ENCODE peak calls at places on chromosomes 11 and 22, in ten cellular contexts. One of them, this sample, is unnamed.

GRCh38 chr11:1473011-1473628 is 13.5 kb downstream of the MOB2 start:
- DNase-seq in NCI-H748 treated with DMSO at 0.1 percent for 48 hours: no peak
- DNase-seq in fibroblast of mammary gland: no peak
- DNase-seq in AG20443: no peak
- DNase-seq in brain microvascular endothelial cell: no peak
- DNase-seq in stimulated activated CD4-positive, alpha-beta T cell treated with anti-CD3 and anti-CD28 coated beads, Interleukin-2, amount 100 ng/mL, for 48 hours: no peak
- DNase-seq in cerebellar cortex: no peak
- DNase-seq in astrocyte of the cerebellum: no peak
- DNase-seq in neural crest cell: no peak
- DNase-seq in uterus: peak
- DNase-seq in this sample: no peak

GRCh38 chr11:128297111-128297651 is 290.2 kb downstream of the ETS1 start:
- DNase-seq in astrocyte of the cerebellum: no peak
- DNase-seq in fibroblast of mammary gland: no peak
- DNase-seq in cerebellar cortex: no peak
- DNase-seq in uterus: no peak
- DNase-seq in brain microvascular endothelial cell: no peak
- DNase-seq in AG20443: no peak
- DNase-seq in NCI-H748 treated with DMSO at 0.1 percent for 48 hours: peak
- DNase-seq in stimulated activated CD4-positive, alpha-beta T cell treated with anti-CD3 and anti-CD28 coated beads, Interleukin-2, amount 100 ng/mL, for 48 hours: no peak
- DNase-seq in neural crest cell: no peak
- DNase-seq in this sample: no peak

GRCh38 chr11:74731301-74732094 is at the start of gene CHRDL2:
- DNase-seq in uterus: peak
- DNase-seq in astrocyte of the cerebellum: no peak
- DNase-seq in brain microvascular endothelial cell: no peak
- DNase-seq in cerebellar cortex: peak
- DNase-seq in NCI-H748 treated with DMSO at 0.1 percent for 48 hours: no peak
- DNase-seq in neural crest cell: peak
- DNase-seq in stimulated activated CD4-positive, alpha-beta T cell treated with anti-CD3 and anti-CD28 coated beads, Interleukin-2, amount 100 ng/mL, for 48 hours: no peak
- DNase-seq in fibroblast of mammary gland: no peak
- DNase-seq in AG20443: peak
- DNase-seq in this sample: peak

GRCh38 chr11:67295846-67296245 is 6.7 kb downstream of the ANKRD13D start:
- DNase-seq in cerebellar cortex: no peak
- DNase-seq in fibroblast of mammary gland: no peak
- DNase-seq in uterus: no peak
- DNase-seq in NCI-H748 treated with DMSO at 0.1 percent for 48 hours: no peak
- DNase-seq in brain microvascular endothelial cell: no peak
- DNase-seq in astrocyte of the cerebellum: no peak
- DNase-seq in neural crest cell: no peak
- DNase-seq in AG20443: no peak
- DNase-seq in stimulated activated CD4-positive, alpha-beta T cell treated with anti-CD3 and anti-CD28 coated beads, Interleukin-2, amount 100 ng/mL, for 48 hours: no peak
- DNase-seq in this sample: no peak

GRCh38 chr11:94537051-94537600 is 6.6 kb upstream of the FUT4 start:
- DNase-seq in stimulated activated CD4-positive, alpha-beta T cell treated with anti-CD3 and anti-CD28 coated beads, Interleukin-2, amount 100 ng/mL, for 48 hours: no peak
- DNase-seq in uterus: no peak
- DNase-seq in neural crest cell: no peak
- DNase-seq in AG20443: peak
- DNase-seq in cerebellar cortex: no peak
- DNase-seq in fibroblast of mammary gland: peak
- DNase-seq in NCI-H748 treated with DMSO at 0.1 percent for 48 hours: no peak
- DNase-seq in astrocyte of the cerebellum: peak
- DNase-seq in brain microvascular endothelial cell: peak
- DNase-seq in this sample: no peak

GRCh38 chr11:86089659-86090058 is 20.8 kb upstream of the PICALM start:
- DNase-seq in AG20443: peak
- DNase-seq in brain microvascular endothelial cell: no peak
- DNase-seq in fibroblast of mammary gland: peak
- DNase-seq in stimulated activated CD4-positive, alpha-beta T cell treated with anti-CD3 and anti-CD28 coated beads, Interleukin-2, amount 100 ng/mL, for 48 hours: no peak
- DNase-seq in cerebellar cortex: peak
- DNase-seq in NCI-H748 treated with DMSO at 0.1 percent for 48 hours: no peak
- DNase-seq in astrocyte of the cerebellum: peak
- DNase-seq in neural crest cell: no peak
- DNase-seq in uterus: no peak
- DNase-seq in this sample: no peak

GRCh38 chr11:64019106-64020031 is 16.4 kb upstream of the FLRT1 start:
- DNase-seq in stimulated activated CD4-positive, alpha-beta T cell treated with anti-CD3 and anti-CD28 coated beads, Interleukin-2, amount 100 ng/mL, for 48 hours: no peak
- DNase-seq in cerebellar cortex: no peak
- DNase-seq in astrocyte of the cerebellum: no peak
- DNase-seq in NCI-H748 treated with DMSO at 0.1 percent for 48 hours: no peak
- DNase-seq in fibroblast of mammary gland: no peak
- DNase-seq in uterus: no peak
- DNase-seq in neural crest cell: no peak
- DNase-seq in AG20443: no peak
- DNase-seq in brain microvascular endothelial cell: no peak
- DNase-seq in this sample: no peak

GRCh38 chr11:134359646-134360045 is 27.9 kb downstream of the GLB1L2 start:
- DNase-seq in fibroblast of mammary gland: no peak
- DNase-seq in uterus: no peak
- DNase-seq in cerebellar cortex: no peak
- DNase-seq in NCI-H748 treated with DMSO at 0.1 percent for 48 hours: no peak
- DNase-seq in AG20443: no peak
- DNase-seq in brain microvascular endothelial cell: no peak
- DNase-seq in astrocyte of the cerebellum: no peak
- DNase-seq in stimulated activated CD4-positive, alpha-beta T cell treated with anti-CD3 and anti-CD28 coated beads, Interleukin-2, amount 100 ng/mL, for 48 hours: no peak
- DNase-seq in neural crest cell: no peak
- DNase-seq in this sample: no peak

GRCh38 chr11:35158371-35159081 is 19.6 kb downstream of the CD44 start:
- DNase-seq in fibroblast of mammary gland: peak
- DNase-seq in uterus: peak
- DNase-seq in astrocyte of the cerebellum: no peak
- DNase-seq in neural crest cell: no peak
- DNase-seq in stimulated activated CD4-positive, alpha-beta T cell treated with anti-CD3 and anti-CD28 coated beads, Interleukin-2, amount 100 ng/mL, for 48 hours: no peak
- DNase-seq in brain microvascular endothelial cell: no peak
- DNase-seq in cerebellar cortex: no peak
- DNase-seq in NCI-H748 treated with DMSO at 0.1 percent for 48 hours: no peak
- DNase-seq in AG20443: no peak
- DNase-seq in this sample: no peak

GRCh38 chr11:94775576-94776327 is 7.6 kb downstream of the AMOTL1 start:
- DNase-seq in astrocyte of the cerebellum: no peak
- DNase-seq in uterus: no peak
- DNase-seq in fibroblast of mammary gland: no peak
- DNase-seq in neural crest cell: no peak
- DNase-seq in cerebellar cortex: no peak
- DNase-seq in stimulated activated CD4-positive, alpha-beta T cell treated with anti-CD3 and anti-CD28 coated beads, Interleukin-2, amount 100 ng/mL, for 48 hours: no peak
- DNase-seq in NCI-H748 treated with DMSO at 0.1 percent for 48 hours: peak
- DNase-seq in AG20443: no peak
- DNase-seq in brain microvascular endothelial cell: no peak
- DNase-seq in this sample: no peak

GRCh38 chr11:76656571-76657081 is 13.9 kb downstream of the LRRC32 start:
- DNase-seq in NCI-H748 treated with DMSO at 0.1 percent for 48 hours: no peak
- DNase-seq in brain microvascular endothelial cell: no peak
- DNase-seq in neural crest cell: no peak
- DNase-seq in astrocyte of the cerebellum: no peak
- DNase-seq in fibroblast of mammary gland: no peak
- DNase-seq in AG20443: no peak
- DNase-seq in cerebellar cortex: no peak
- DNase-seq in uterus: no peak
- DNase-seq in stimulated activated CD4-positive, alpha-beta T cell treated with anti-CD3 and anti-CD28 coated beads, Interleukin-2, amount 100 ng/mL, for 48 hours: no peak
- DNase-seq in this sample: no peak

GRCh38 chr22:28629420-28630184 is 50.0 kb downstream of the TTC28 start:
- DNase-seq in AG20443: no peak
- DNase-seq in neural crest cell: no peak
- DNase-seq in brain microvascular endothelial cell: no peak
- DNase-seq in cerebellar cortex: no peak
- DNase-seq in fibroblast of mammary gland: peak
- DNase-seq in stimulated activated CD4-positive, alpha-beta T cell treated with anti-CD3 and anti-CD28 coated beads, Interleukin-2, amount 100 ng/mL, for 48 hours: no peak
- DNase-seq in astrocyte of the cerebellum: no peak
- DNase-seq in uterus: no peak
- DNase-seq in NCI-H748 treated with DMSO at 0.1 percent for 48 hours: no peak
- DNase-seq in this sample: no peak

GRCh38 chr11:133945087-133945974 is 11.4 kb downstream of the IGSF9B start:
- DNase-seq in NCI-H748 treated with DMSO at 0.1 percent for 48 hours: no peak
- DNase-seq in fibroblast of mammary gland: peak
- DNase-seq in AG20443: peak
- DNase-seq in uterus: peak
- DNase-seq in stimulated activated CD4-positive, alpha-beta T cell treated with anti-CD3 and anti-CD28 coated beads, Interleukin-2, amount 100 ng/mL, for 48 hours: peak
- DNase-seq in astrocyte of the cerebellum: no peak
- DNase-seq in brain microvascular endothelial cell: no peak
- DNase-seq in neural crest cell: no peak
- DNase-seq in cerebellar cortex: peak
- DNase-seq in this sample: no peak

GRCh38 chr11:121643530-121644512 is 191.1 kb upstream of the SORL1-AS1 start:
- DNase-seq in uterus: no peak
- DNase-seq in NCI-H748 treated with DMSO at 0.1 percent for 48 hours: peak
- DNase-seq in brain microvascular endothelial cell: peak
- DNase-seq in neural crest cell: no peak
- DNase-seq in astrocyte of the cerebellum: no peak
- DNase-seq in stimulated activated CD4-positive, alpha-beta T cell treated with anti-CD3 and anti-CD28 coated beads, Interleukin-2, amount 100 ng/mL, for 48 hours: no peak
- DNase-seq in cerebellar cortex: no peak
- DNase-seq in fibroblast of mammary gland: no peak
- DNase-seq in AG20443: no peak
- DNase-seq in this sample: no peak

GRCh38 chr22:40525250-40525884 is 111.2 kb downstream of the MRTFA start:
- DNase-seq in AG20443: no peak
- DNase-seq in cerebellar cortex: no peak
- DNase-seq in fibroblast of mammary gland: peak
- DNase-seq in uterus: no peak
- DNase-seq in astrocyte of the cerebellum: no peak
- DNase-seq in stimulated activated CD4-positive, alpha-beta T cell treated with anti-CD3 and anti-CD28 coated beads, Interleukin-2, amount 100 ng/mL, for 48 hours: peak
- DNase-seq in neural crest cell: peak
- DNase-seq in NCI-H748 treated with DMSO at 0.1 percent for 48 hours: no peak
- DNase-seq in brain microvascular endothelial cell: peak
- DNase-seq in this sample: no peak

GRCh38 chr22:29212738-29213137 is 7.0 kb downstream of the EMID1 start:
- DNase-seq in brain microvascular endothelial cell: no peak
- DNase-seq in NCI-H748 treated with DMSO at 0.1 percent for 48 hours: no peak
- DNase-seq in cerebellar cortex: peak
- DNase-seq in AG20443: no peak
- DNase-seq in fibroblast of mammary gland: no peak
- DNase-seq in stimulated activated CD4-positive, alpha-beta T cell treated with anti-CD3 and anti-CD28 coated beads, Interleukin-2, amount 100 ng/mL, for 48 hours: no peak
- DNase-seq in astrocyte of the cerebellum: no peak
- DNase-seq in uterus: no peak
- DNase-seq in neural crest cell: no peak
- DNase-seq in this sample: no peak

GRCh38 chr11:62223095-62223494 is 14.6 kb downstream of the SCGB2A1 start:
- DNase-seq in stimulated activated CD4-positive, alpha-beta T cell treated with anti-CD3 and anti-CD28 coated beads, Interleukin-2, amount 100 ng/mL, for 48 hours: no peak
- DNase-seq in fibroblast of mammary gland: no peak
- DNase-seq in AG20443: no peak
- DNase-seq in astrocyte of the cerebellum: no peak
- DNase-seq in cerebellar cortex: no peak
- DNase-seq in brain microvascular endothelial cell: no peak
- DNase-seq in NCI-H748 treated with DMSO at 0.1 percent for 48 hours: no peak
- DNase-seq in uterus: no peak
- DNase-seq in neural crest cell: no peak
- DNase-seq in this sample: no peak

GRCh38 chr11:118742304-118742703 is 48.7 kb downstream of the DDX6 start:
- DNase-seq in brain microvascular endothelial cell: peak
- DNase-seq in uterus: no peak
- DNase-seq in cerebellar cortex: no peak
- DNase-seq in astrocyte of the cerebellum: no peak
- DNase-seq in AG20443: no peak
- DNase-seq in stimulated activated CD4-positive, alpha-beta T cell treated with anti-CD3 and anti-CD28 coated beads, Interleukin-2, amount 100 ng/mL, for 48 hours: no peak
- DNase-seq in neural crest cell: no peak
- DNase-seq in NCI-H748 treated with DMSO at 0.1 percent for 48 hours: no peak
- DNase-seq in fibroblast of mammary gland: no peak
- DNase-seq in this sample: no peak

GRCh38 chr11:64643258-64643881 is 52.4 kb downstream of the SLC22A12 start:
- DNase-seq in neural crest cell: no peak
- DNase-seq in brain microvascular endothelial cell: no peak
- DNase-seq in uterus: peak
- DNase-seq in fibroblast of mammary gland: no peak
- DNase-seq in NCI-H748 treated with DMSO at 0.1 percent for 48 hours: peak
- DNase-seq in cerebellar cortex: peak
- DNase-seq in AG20443: peak
- DNase-seq in stimulated activated CD4-positive, alpha-beta T cell treated with anti-CD3 and anti-CD28 coated beads, Interleukin-2, amount 100 ng/mL, for 48 hours: no peak
- DNase-seq in astrocyte of the cerebellum: no peak
- DNase-seq in this sample: no peak

GRCh38 chr11:47861762-47862161 is 13.6 kb upstream of the NUP160 start:
- DNase-seq in cerebellar cortex: no peak
- DNase-seq in astrocyte of the cerebellum: no peak
- DNase-seq in NCI-H748 treated with DMSO at 0.1 percent for 48 hours: no peak
- DNase-seq in stimulated activated CD4-positive, alpha-beta T cell treated with anti-CD3 and anti-CD28 coated beads, Interleukin-2, amount 100 ng/mL, for 48 hours: no peak
- DNase-seq in fibroblast of mammary gland: peak
- DNase-seq in neural crest cell: no peak
- DNase-seq in AG20443: peak
- DNase-seq in uterus: no peak
- DNase-seq in brain microvascular endothelial cell: peak
- DNase-seq in this sample: no peak

GRCh38 chr11:123173040-123173855 is 21.8 kb downstream of the CLMP start:
- DNase-seq in cerebellar cortex: no peak
- DNase-seq in astrocyte of the cerebellum: peak
- DNase-seq in NCI-H748 treated with DMSO at 0.1 percent for 48 hours: no peak
- DNase-seq in AG20443: peak
- DNase-seq in neural crest cell: no peak
- DNase-seq in fibroblast of mammary gland: peak
- DNase-seq in brain microvascular endothelial cell: peak
- DNase-seq in stimulated activated CD4-positive, alpha-beta T cell treated with anti-CD3 and anti-CD28 coated beads, Interleukin-2, amount 100 ng/mL, for 48 hours: no peak
- DNase-seq in uterus: no peak
- DNase-seq in this sample: no peak

GRCh38 chr11:46963848-46964247 is 27.3 kb downstream of the CSTPP1 start:
- DNase-seq in stimulated activated CD4-positive, alpha-beta T cell treated with anti-CD3 and anti-CD28 coated beads, Interleukin-2, amount 100 ng/mL, for 48 hours: no peak
- DNase-seq in brain microvascular endothelial cell: no peak
- DNase-seq in NCI-H748 treated with DMSO at 0.1 percent for 48 hours: no peak
- DNase-seq in AG20443: no peak
- DNase-seq in fibroblast of mammary gland: no peak
- DNase-seq in neural crest cell: no peak
- DNase-seq in astrocyte of the cerebellum: no peak
- DNase-seq in uterus: no peak
- DNase-seq in cerebellar cortex: no peak
- DNase-seq in this sample: no peak

GRCh38 chr11:130514316-130514715 is 65.9 kb downstream of the ADAMTS15 start:
- DNase-seq in AG20443: peak
- DNase-seq in astrocyte of the cerebellum: peak
- DNase-seq in fibroblast of mammary gland: peak
- DNase-seq in NCI-H748 treated with DMSO at 0.1 percent for 48 hours: no peak
- DNase-seq in cerebellar cortex: peak
- DNase-seq in uterus: no peak
- DNase-seq in neural crest cell: no peak
- DNase-seq in stimulated activated CD4-positive, alpha-beta T cell treated with anti-CD3 and anti-CD28 coated beads, Interleukin-2, amount 100 ng/mL, for 48 hours: no peak
- DNase-seq in brain microvascular endothelial cell: no peak
- DNase-seq in this sample: no peak

GRCh38 chr22:29225422-29226090 is 19.9 kb downstream of the EMID1 start:
- DNase-seq in fibroblast of mammary gland: peak
- DNase-seq in cerebellar cortex: no peak
- DNase-seq in NCI-H748 treated with DMSO at 0.1 percent for 48 hours: no peak
- DNase-seq in stimulated activated CD4-positive, alpha-beta T cell treated with anti-CD3 and anti-CD28 coated beads, Interleukin-2, amount 100 ng/mL, for 48 hours: no peak
- DNase-seq in uterus: peak
- DNase-seq in AG20443: peak
- DNase-seq in brain microvascular endothelial cell: no peak
- DNase-seq in astrocyte of the cerebellum: no peak
- DNase-seq in neural crest cell: no peak
- DNase-seq in this sample: no peak

GRCh38 chr11:125179895-125180294 is 15.3 kb downstream of the PKNOX2 start:
- DNase-seq in fibroblast of mammary gland: no peak
- DNase-seq in uterus: no peak
- DNase-seq in NCI-H748 treated with DMSO at 0.1 percent for 48 hours: no peak
- DNase-seq in cerebellar cortex: no peak
- DNase-seq in brain microvascular endothelial cell: no peak
- DNase-seq in neural crest cell: no peak
- DNase-seq in AG20443: no peak
- DNase-seq in stimulated activated CD4-positive, alpha-beta T cell treated with anti-CD3 and anti-CD28 coated beads, Interleukin-2, amount 100 ng/mL, for 48 hours: no peak
- DNase-seq in astrocyte of the cerebellum: no peak
- DNase-seq in this sample: no peak

GRCh38 chr11:78343303-78343702 is 74.3 kb downstream of the GAB2 start:
- DNase-seq in NCI-H748 treated with DMSO at 0.1 percent for 48 hours: no peak
- DNase-seq in stimulated activated CD4-positive, alpha-beta T cell treated with anti-CD3 and anti-CD28 coated beads, Interleukin-2, amount 100 ng/mL, for 48 hours: no peak
- DNase-seq in cerebellar cortex: no peak
- DNase-seq in uterus: no peak
- DNase-seq in AG20443: no peak
- DNase-seq in neural crest cell: no peak
- DNase-seq in fibroblast of mammary gland: no peak
- DNase-seq in astrocyte of the cerebellum: no peak
- DNase-seq in brain microvascular endothelial cell: no peak
- DNase-seq in this sample: no peak

GRCh38 chr11:123260511-123261211 is 65.6 kb upstream of the CLMP start:
- DNase-seq in stimulated activated CD4-positive, alpha-beta T cell treated with anti-CD3 and anti-CD28 coated beads, Interleukin-2, amount 100 ng/mL, for 48 hours: no peak
- DNase-seq in astrocyte of the cerebellum: no peak
- DNase-seq in NCI-H748 treated with DMSO at 0.1 percent for 48 hours: no peak
- DNase-seq in neural crest cell: no peak
- DNase-seq in cerebellar cortex: no peak
- DNase-seq in brain microvascular endothelial cell: no peak
- DNase-seq in AG20443: no peak
- DNase-seq in uterus: no peak
- DNase-seq in fibroblast of mammary gland: peak
- DNase-seq in this sample: no peak

GRCh38 chr11:35077709-35078695 is 61.0 kb upstream of the CD44 start:
- DNase-seq in fibroblast of mammary gland: peak
- DNase-seq in uterus: no peak
- DNase-seq in NCI-H748 treated with DMSO at 0.1 percent for 48 hours: no peak
- DNase-seq in neural crest cell: no peak
- DNase-seq in stimulated activated CD4-positive, alpha-beta T cell treated with anti-CD3 and anti-CD28 coated beads, Interleukin-2, amount 100 ng/mL, for 48 hours: no peak
- DNase-seq in AG20443: peak
- DNase-seq in brain microvascular endothelial cell: peak
- DNase-seq in cerebellar cortex: no peak
- DNase-seq in astrocyte of the cerebellum: peak
- DNase-seq in this sample: no peak